ENCODE peak calls at places on chromosome 3, in nine cellular contexts. W is RWPE1, H is dorsolateral prefrontal cortex, P is endothelial cell, Z is choroid plexus epithelial cell, A is LNCaP clone FGC, M is cardiac fibroblast, R is cardiac muscle cell, N is AG04450. C is an unnamed sample.

GRCh38 chr3:13122101-13123055 is 49.1 kb upstream of the IQSEC1 start:
- DNase-seq in W (no peak), H (no peak), P (no peak), Z (no peak), A (no peak), M (no peak), R (no peak), N (no peak), C (no peak)

GRCh38 chr3:52782412-52783210 is 5.2 kb downstream of the ITIH1 start:
- DNase-seq in W (no peak), H (no peak), P (no peak), Z (no peak), A (no peak), M (no peak), R (no peak), N (no peak), C (no peak)

GRCh38 chr3:194133661-194134230 is 2.2 kb upstream of the HES1 start:
- DNase-seq in W (peak; percentile 29), H (no peak), P (peak; percentile 59), Z (peak; percentile 79), A (no peak), M (peak; percentile 73), R (peak; percentile 78), N (no peak), C (peak; percentile 32)

GRCh38 chr3:71360170-71360569 is 223.4 kb downstream of the FOXP1 start:
- DNase-seq in W (no peak), H (no peak), P (no peak), Z (no peak), A (no peak), M (no peak), R (no peak), N (no peak), C (peak; percentile 56)

GRCh38 chr3:111541911-111542483 is at the start of gene CD96:
- DNase-seq in W (no peak), H (no peak), P (no peak), Z (peak; percentile 62), A (no peak), M (peak; percentile 61), R (peak; percentile 79), N (no peak), C (peak; percentile 86)

GRCh38 chr3:128946411-128946810 is 47.5 kb downstream of the CFAP92 start:
- DNase-seq in W (no peak), H (no peak), P (no peak), Z (peak; percentile 9), A (no peak), M (peak; percentile 14), R (peak; percentile 29), N (no peak), C (no peak)

GRCh38 chr3:21682231-21682630 is 68.8 kb downstream of the ZNF385D start:
- DNase-seq in W (no peak), H (no peak), P (no peak), Z (no peak), A (no peak), M (no peak), R (no peak), N (no peak), C (no peak)

GRCh38 chr3:158106773-158107461 is 697 bp upstream of the SHOX2 start:
- DNase-seq in W (no peak), H (no peak), P (peak; percentile 42), Z (no peak), A (no peak), M (no peak), R (no peak), N (no peak), C (peak; percentile 21)

GRCh38 chr3:163490119-163490518 is 1588.2 kb downstream of the SI start:
- DNase-seq in W (peak; percentile 13), H (no peak), P (peak; percentile 24), Z (peak; percentile 48), A (peak; percentile 21), M (peak; percentile 42), R (peak; percentile 32), N (no peak), C (peak; percentile 45)

DNA sequence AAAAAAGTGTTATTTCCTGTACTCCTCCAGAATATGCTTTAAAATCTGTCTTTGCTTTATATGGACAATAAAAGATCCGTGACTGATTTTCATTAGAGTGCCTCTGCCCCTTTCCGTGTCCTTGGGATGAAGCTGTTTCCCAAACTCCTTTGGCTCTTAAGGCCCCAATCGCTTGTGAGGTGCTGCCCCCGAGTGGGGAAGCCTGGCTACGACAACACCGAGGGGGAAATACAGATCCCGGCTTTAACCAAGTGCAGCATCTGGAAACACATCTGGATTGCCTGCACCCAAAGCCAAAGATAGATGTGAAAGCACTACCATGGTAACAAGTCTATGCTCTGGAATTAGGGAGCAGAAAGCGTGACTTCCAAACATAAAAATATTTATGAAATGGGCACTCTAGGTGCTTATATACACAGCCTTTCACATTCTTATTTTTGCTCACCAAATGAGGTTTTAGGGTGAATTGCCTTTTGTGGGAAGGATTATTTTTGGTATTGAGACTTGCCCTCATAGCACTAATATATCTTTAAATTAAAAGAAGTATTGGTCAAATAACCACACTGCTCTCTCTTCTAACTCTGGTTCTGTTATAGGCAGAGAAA is 40.6 kb upstream of the ADCY5 start:
- DNase-seq in W (peak; percentile 65), H (peak; percentile 78), P (peak; percentile 85), Z (peak; percentile 78), A (peak; percentile 26), M (peak; percentile 77), R (peak; percentile 77), N (peak; percentile 26), C (peak; percentile 66)
- TF ChIP-seq CTCF in W (peak; percentile 82), H (peak; percentile 95), P (peak; percentile 93), Z (peak; percentile 97), A (peak; percentile 94), M (peak; percentile 91), R (peak; percentile 98), N (peak; percentile 94), C (peak; percentile 86)

GRCh38 chr3:171326717-171327440 is 133.3 kb downstream of the TNIK start:
- DNase-seq in W (no peak), H (no peak), P (no peak), Z (no peak), A (no peak), M (no peak), R (no peak), N (no peak), C (no peak)

GRCh38 chr3:171329759-171330158 is 130.4 kb downstream of the TNIK start:
- DNase-seq in W (no peak), H (no peak), P (no peak), Z (no peak), A (no peak), M (no peak), R (no peak), N (no peak), C (no peak)

GRCh38 chr3:171327441-171328174 is 132.6 kb downstream of the TNIK start:
- DNase-seq in W (no peak), H (no peak), P (no peak), Z (no peak), A (no peak), M (no peak), R (no peak), N (no peak), C (no peak)

GRCh38 chr3:171330936-171331335 is 129.3 kb downstream of the TNIK start:
- DNase-seq in W (no peak), H (no peak), P (no peak), Z (no peak), A (no peak), M (no peak), R (no peak), N (no peak), C (no peak)

GRCh38 chr3:171328419-171329082 is 131.7 kb downstream of the TNIK start:
- DNase-seq in W (no peak), H (no peak), P (peak; percentile 39), Z (peak; percentile 34), A (no peak), M (peak; percentile 49), R (peak; percentile 47), N (no peak), C (peak; percentile 75)
- TF ChIP-seq CTCF in W (no peak), H (no peak), P (no peak), Z (peak; percentile 10), A (no peak), M (no peak), R (no peak), N (no peak), C (peak; percentile 43)

GRCh38 chr3:140752499-140752898 is 74.6 kb downstream of the TRIM42 start:
- DNase-seq in W (no peak), H (no peak), P (no peak), Z (no peak), A (no peak), M (no peak), R (no peak), N (no peak), C (no peak)
- TF ChIP-seq CTCF in W (no peak), H (no peak), P (no peak), Z (no peak), A (no peak), M (no peak), R (no peak), N (no peak), C (no peak)

GRCh38 chr3:113555138-113555537 is 22.8 kb downstream of the SIDT1 start:
- DNase-seq in W (no peak), H (no peak), P (no peak), Z (no peak), A (no peak), M (no peak), R (no peak), N (no peak), C (no peak)
- TF ChIP-seq CTCF in W (no peak), H (no peak), P (no peak), Z (no peak), A (no peak), M (no peak), R (no peak), N (no peak), C (no peak)

DNA sequence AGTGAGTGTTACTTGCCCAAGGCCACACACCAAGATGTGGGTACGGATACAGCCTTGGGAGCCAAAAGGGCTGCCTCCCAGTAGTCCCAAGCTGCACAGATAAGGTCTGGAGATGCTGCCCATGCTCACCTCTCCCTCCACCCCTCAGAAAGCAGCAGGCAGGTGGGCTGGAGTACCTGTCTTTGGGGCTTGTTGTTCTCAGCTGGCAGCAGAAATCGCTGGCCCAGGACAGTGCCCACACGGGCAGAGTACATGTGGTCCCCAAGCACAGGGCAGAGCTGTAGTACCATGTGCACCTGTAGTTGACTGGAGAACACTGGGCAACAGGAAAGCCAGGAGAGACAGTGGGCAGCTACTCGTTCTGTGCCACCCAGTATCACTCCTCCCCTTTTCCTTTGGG is 5.0 kb downstream of the RPUSD3 start:
- DNase-seq in W (no peak), H (no peak), P (no peak), Z (no peak), A (no peak), M (no peak), R (no peak), N (no peak), C (no peak)
- TF ChIP-seq CTCF in W (no peak), H (no peak), P (no peak), Z (no peak), A (no peak), M (no peak), R (no peak), N (no peak), C (no peak)

GRCh38 chr3:17974206-17974841 is 231.9 kb upstream of the TBC1D5 start:
- DNase-seq in W (peak; percentile 0), H (no peak), P (no peak), Z (peak; percentile 21), A (no peak), M (peak; percentile 9), R (peak; percentile 21), N (no peak), C (no peak)
- TF ChIP-seq CTCF in W (no peak), H (peak; percentile 11), P (no peak), Z (peak; percentile 54), A (peak; percentile 30), M (peak; percentile 37), R (peak; percentile 40), N (peak; percentile 23), C (no peak)

C was measured in activated CD8-positive, alpha-beta T cell treated with anti-CD3 and anti-CD28 coated beads for 36 hours.